ENCODE peak calls at places on chromosome 5, in five cellular contexts. F is MM.1S, B is neural progenitor cell, Z is HCT116, Q is SK-N-SH. N is an unnamed sample.

GRCh38 chr5:54302267-54302687 is 8.1 kb downstream of the ARL15 start:
- DNase-seq in Q (no peak), F (no peak), B (no peak), Z (no peak), N (no peak)

GRCh38 chr5:113186061-113186460 is 209.5 kb downstream of the DCP2 start:
- DNase-seq in F (no peak), Z (no peak), Q (no peak), B (no peak), N (no peak)

GRCh38 chr5:123937230-123937629 is 425.3 kb downstream of the CSNK1G3 start:
- DNase-seq in F (peak), Z (peak), B (peak), Q (peak), N (peak)

GRCh38 chr5:28305891-28306290 is 1267.5 kb upstream of the CDH9 start:
- DNase-seq in F (no peak), B (no peak), Z (no peak), Q (no peak), N (no peak)

GRCh38 chr5:89047591-89047990 is 164.6 kb upstream of the MEF2C start:
- DNase-seq in Z (no peak), B (no peak), Q (no peak), F (no peak), N (peak)

GRCh38 chr5:178545156-178545555 is 45.0 kb downstream of the COL23A1 start:
- DNase-seq in B (peak), Q (no peak), Z (no peak), F (no peak), N (no peak)

GRCh38 chr5:135213466-135214239 is 179.6 kb upstream of the PITX1 start:
- DNase-seq in Z (no peak), Q (no peak), B (no peak), F (no peak), N (no peak)

GRCh38 chr5:56328753-56329560 is 95.8 kb upstream of the ANKRD55 start:
- DNase-seq in Q (no peak), B (no peak), F (peak), Z (no peak), N (peak)

GRCh38 chr5:131430794-131431193 is 166.9 kb downstream of the CDC42SE2 start:
- DNase-seq in F (no peak), Q (no peak), Z (no peak), B (no peak), N (no peak)

GRCh38 chr5:10520716-10521115 is 43.2 kb upstream of the ANKRD33B start:
- DNase-seq in F (no peak), Z (no peak), B (no peak), Q (no peak), N (no peak)

GRCh38 chr5:37071901-37072581 is 177.1 kb downstream of the CPLANE1 start:
- DNase-seq in B (no peak), Q (no peak), F (no peak), Z (no peak), N (peak)

GRCh38 chr5:132010645-132011560 is 555 bp downstream of the ACSL6 start:
- DNase-seq in Z (no peak), B (peak), F (no peak), Q (no peak), N (no peak)

GRCh38 chr5:167964529-167964928 is 326.9 kb upstream of the WWC1 start:
- DNase-seq in Z (no peak), F (no peak), B (peak), Q (peak), N (no peak)

GRCh38 chr5:150584561-150585335 is 55.7 kb upstream of the SYNPO start:
- DNase-seq in B (no peak), Z (no peak), F (no peak), Q (no peak), N (no peak)

GRCh38 chr5:4191024-4191423 is 595.4 kb downstream of the IRX1 start:
- DNase-seq in Q (no peak), Z (no peak), B (no peak), F (no peak), N (no peak)

GRCh38 chr5:177377851-177378776 is 6.1 kb upstream of the SLC34A1 start:
- DNase-seq in Z (no peak), Q (no peak), F (no peak), B (no peak), N (no peak)
- TF ChIP-seq CTCF in Z (no peak), Q (no peak), F (no peak), B (peak), N (no peak)

GRCh38 chr5:91126448-91126847 is 256.7 kb downstream of the ARRDC3 start:
- DNase-seq in B (no peak), F (no peak), Z (no peak), Q (no peak), N (peak)
- TF ChIP-seq EZH2phosphoT487 in B (no peak), F (no peak), Z (no peak), Q (no peak), N (no peak)

DNA sequence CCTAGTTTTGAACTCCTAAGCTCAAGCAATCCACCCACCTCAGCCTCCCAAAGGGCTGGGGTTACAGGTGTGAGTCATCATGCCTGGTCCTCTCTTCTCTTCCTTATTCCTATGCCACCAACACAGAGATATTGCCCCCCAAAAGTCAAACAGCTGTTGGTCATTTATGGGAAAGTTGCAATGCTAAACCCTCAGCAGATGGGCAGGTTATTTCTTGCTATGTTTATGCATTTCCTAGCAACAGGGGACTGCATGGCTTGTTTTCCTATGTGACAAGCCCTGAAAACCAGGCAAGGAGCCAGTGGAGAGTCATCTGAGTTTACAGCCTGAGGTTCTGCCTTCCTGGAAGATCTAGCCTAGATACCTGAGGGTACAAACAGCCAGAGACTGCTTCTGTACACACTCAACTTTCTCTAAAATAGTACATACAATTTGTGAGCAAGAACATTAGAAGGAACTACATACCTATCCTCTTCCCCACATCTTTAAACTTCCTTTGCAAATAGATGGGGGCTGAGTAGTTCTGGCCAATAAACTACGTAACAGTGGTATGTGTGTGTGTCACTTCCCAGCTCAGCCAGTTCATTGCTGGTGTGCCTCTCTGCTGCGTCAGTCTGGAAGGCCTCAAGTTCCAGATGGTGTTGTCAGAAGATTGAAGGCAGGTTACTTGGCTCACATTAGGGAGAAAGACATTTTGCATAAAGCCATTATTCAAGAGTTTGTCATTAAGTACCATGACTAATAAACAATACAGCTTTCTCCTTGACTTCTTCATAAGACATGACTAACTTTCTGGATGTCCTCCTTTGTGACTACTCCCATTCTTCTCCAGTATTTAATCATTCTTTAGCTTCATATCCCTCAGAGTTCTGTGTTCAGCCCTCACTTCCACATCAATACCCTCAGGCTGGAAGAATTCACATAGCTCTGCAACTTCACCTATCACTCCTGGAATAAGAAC is 65.3 kb downstream of the CSNK1A1 start:
- DNase-seq in Q (peak), F (no peak), B (no peak), Z (peak), N (peak)
- H3K9ac ChIP-seq in Q (peak), F (no peak), B (no peak), Z (peak), N (peak)

GRCh38 chr5:78677777-78678668 is 29.5 kb upstream of the LHFPL2 start:
- DNase-seq in B (no peak), F (no peak), Z (peak), Q (peak), N (peak)
- TF ChIP-seq CTCF in B (no peak), F (no peak), Z (no peak), Q (no peak), N (no peak)

GRCh38 chr5:635321-636055 is 23.3 kb downstream of the CEP72 start:
- DNase-seq in Q (no peak), Z (no peak), B (no peak), F (no peak), N (no peak)
- TF ChIP-seq EZH2phosphoT487 in Q (no peak), Z (no peak), B (no peak), F (no peak), N (no peak)